ENCODE peak calls at places on chromosomes 13 and 19, in eight cellular contexts. K is body of pancreas, C is NT2/D1, O is transverse colon, W is psoas muscle, G is suprapubic skin, E is IMR-90, Q is BE2C. J is an unnamed sample.
A peak's percentile ranks its signal among the peaks of the same experiment; 100 is the strongest.

GRCh38 chr13:35995136-35995535 is 136.0 kb downstream of the DCLK1 start:
- DNase-seq in K (no peak), G (no peak), C (no peak), O (no peak), W (no peak), Q (no peak), E (no peak), J (no peak)

GRCh38 chr19:7925171-7925837 is 631 bp downstream of the CTXN1 start:
- DNase-seq in G (no peak), O (peak; percentile 77), C (no peak), W (peak; percentile 85), K (peak; percentile 62), Q (peak; percentile 93), E (peak; percentile 73), J (no peak)

GRCh38 chr13:109336730-109337129 is 449.7 kb downstream of the IRS2 start:
- DNase-seq in O (no peak), Q (no peak), W (no peak), E (peak; percentile 85), C (no peak), K (no peak), G (no peak), J (no peak)

GRCh38 chr13:101447852-101448251 is 4.6 kb upstream of the ITGBL1 start:
- DNase-seq in E (peak; percentile 51), K (no peak), Q (no peak), G (no peak), C (no peak), W (no peak), O (no peak), J (no peak)

GRCh38 chr19:289651-290538 is 1.3 kb downstream of the PLPP2 start:
- DNase-seq in C (peak; percentile 76), Q (no peak), K (peak; percentile 59), O (peak; percentile 84), G (no peak), W (peak; percentile 36), E (peak; percentile 25), J (no peak)

GRCh38 chr19:7605490-7606222 is 10.0 kb downstream of the CAMSAP3 start:
- DNase-seq in C (peak; percentile 59), K (no peak), O (no peak), W (no peak), Q (peak; percentile 93), G (no peak), E (no peak), J (no peak)

GRCh38 chr19:18461471-18461870 is 23.5 kb upstream of the ISYNA1 start:
- DNase-seq in O (no peak), G (no peak), E (no peak), W (no peak), C (no peak), Q (no peak), K (no peak), J (no peak)

GRCh38 chr19:10353793-10354391 is 14.5 kb upstream of the ICAM3 start:
- DNase-seq in Q (peak; percentile 99), G (no peak), W (peak; percentile 85), O (peak; percentile 14), K (peak; percentile 26), E (peak; percentile 17), C (peak; percentile 89), J (no peak)

GRCh38 chr13:33434676-33435075 is 149.1 kb upstream of the STARD13 start:
- DNase-seq in Q (no peak), K (no peak), G (no peak), O (no peak), W (no peak), C (no peak), E (no peak), J (no peak)

GRCh38 chr13:33194820-33195692 is 90.5 kb downstream of the STARD13 start:
- DNase-seq in E (peak; percentile 96), K (peak; percentile 69), G (no peak), W (no peak), C (no peak), O (no peak), Q (peak; percentile 79), J (peak; percentile 29)

GRCh38 chr19:38917921-38918491 is 6.0 kb upstream of the CCER2 start:
- DNase-seq in G (no peak), O (no peak), W (no peak), E (no peak), C (no peak), K (no peak), Q (peak; percentile 66), J (no peak)

GRCh38 chr19:32817913-32818476 is 51.6 kb downstream of the SLC7A9 start:
- DNase-seq in G (no peak), Q (peak; percentile 41), K (no peak), E (no peak), W (no peak), C (no peak), O (no peak), J (no peak)

GRCh38 chr19:45782162-45782623 is at the start of gene DMPK:
- DNase-seq in K (no peak), G (no peak), Q (no peak), C (no peak), O (no peak), E (no peak), W (peak; percentile 78), J (no peak)

GRCh38 chr19:32336259-32337111 is 8.9 kb upstream of the ZNF507 start:
- DNase-seq in G (no peak), O (no peak), W (no peak), C (no peak), K (no peak), Q (no peak), E (peak; percentile 59), J (no peak)

GRCh38 chr13:45331981-45332830 is 8.8 kb downstream of the TPT1 start:
- DNase-seq in O (no peak), E (peak; percentile 88), C (no peak), Q (peak; percentile 24), G (no peak), K (no peak), W (no peak), J (no peak)

GRCh38 chr13:20002766-20003165 is 44.2 kb downstream of the ZMYM2 start:
- DNase-seq in Q (no peak), E (no peak), C (no peak), K (no peak), W (no peak), G (no peak), O (no peak), J (no peak)

GRCh38 chr13:62626771-62627170 is 1211.1 kb upstream of the PCDH20 start:
- DNase-seq in E (no peak), W (no peak), K (no peak), Q (no peak), G (no peak), O (no peak), C (peak; percentile 1), J (no peak)

DNA sequence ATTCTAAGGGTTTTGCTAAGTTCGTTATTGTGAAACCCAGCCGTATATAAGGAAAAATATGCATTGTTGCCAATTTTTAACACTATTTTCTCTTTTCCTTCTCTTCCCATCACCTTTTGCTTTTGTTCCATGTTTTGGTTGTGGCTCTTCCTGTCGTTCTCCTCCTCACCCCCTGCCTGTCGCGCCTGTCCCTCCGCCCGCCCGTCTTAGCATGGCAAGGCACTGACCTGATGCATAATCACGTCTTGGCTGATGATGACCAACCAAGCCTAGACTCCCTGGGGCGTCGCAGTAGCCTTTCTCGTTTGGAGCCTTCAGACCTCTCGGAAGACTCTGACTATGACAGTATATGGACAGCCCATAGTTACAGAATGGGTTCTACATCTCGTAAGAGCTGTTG is 28.5 kb upstream of the TEX29 start:
- DNase-seq in C (no peak), W (no peak), K (no peak), G (no peak), O (no peak), E (no peak), Q (no peak), J (no peak)
- H3K36me3 ChIP-seq in C (peaks cover 57% of the 10 kb centered on the region), W (peaks cover 6% of the 10 kb centered on the region), K (no peaks in the 10 kb centered on the region), G (peaks cover 89% of the 10 kb centered on the region), O (no peaks in the 10 kb centered on the region), E (peaks cover 37% of the 10 kb centered on the region), Q (peaks cover 9% of the 10 kb centered on the region), J (peaks cover 52% of the 10 kb centered on the region)

GRCh38 chr19:52217576-52217975 is 27.7 kb downstream of the PPP2R1A start:
- DNase-seq in E (no peak), Q (no peak), W (no peak), C (no peak), O (no peak), G (peak; percentile 45), K (no peak), J (no peak)
- H3K36me3 ChIP-seq in E (peaks cover 88% of the 10 kb centered on the region), Q (peaks cover 98% of the 10 kb centered on the region), W (peaks cover 18% of the 10 kb centered on the region), C (peaks cover 97% of the 10 kb centered on the region), O (no peaks in the 10 kb centered on the region), G (peaks cover 99% of the 10 kb centered on the region), K (peaks cover 51% of the 10 kb centered on the region), J (peaks cover 94% of the 10 kb centered on the region)

DNA sequence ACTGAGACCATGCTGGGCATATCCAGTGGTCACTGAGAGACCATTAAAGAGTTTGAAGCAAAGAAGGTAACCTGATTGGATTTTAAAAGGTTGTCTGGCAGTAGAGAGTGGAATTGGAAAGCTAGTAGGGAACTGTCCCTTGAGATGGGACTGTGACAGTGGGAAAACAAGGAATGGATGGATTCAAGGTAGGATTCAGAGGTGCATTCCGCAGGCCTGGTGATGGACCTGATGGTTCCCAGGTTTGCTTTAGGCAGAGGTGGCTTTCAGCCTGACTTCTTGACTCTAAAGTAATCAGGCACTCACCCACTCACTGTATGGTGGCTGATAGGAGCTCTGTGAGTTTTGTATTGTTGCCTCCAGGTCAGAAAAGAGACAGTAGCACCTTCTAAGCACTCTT is 73.0 kb downstream of the DHRS12 start:
- DNase-seq in K (no peak), E (no peak), O (no peak), C (no peak), G (no peak), W (no peak), Q (no peak), J (no peak)
- H3K36me3 ChIP-seq in K (no peaks in the 10 kb centered on the region), E (no peaks in the 10 kb centered on the region), O (no peaks in the 10 kb centered on the region), C (no peaks in the 10 kb centered on the region), G (peaks cover 5% of the 10 kb centered on the region), W (no peaks in the 10 kb centered on the region), Q (no peaks in the 10 kb centered on the region), J (no peaks in the 10 kb centered on the region)

GRCh38 chr13:114011226-114011625 is 37.4 kb upstream of the C13orf46 start:
- DNase-seq in W (peak; percentile 23), K (no peak), G (peak; percentile 70), O (no peak), Q (no peak), E (no peak), C (no peak), J (no peak)

GRCh38 chr13:114012141-114012540 is 38.3 kb upstream of the C13orf46 start:
- DNase-seq in O (no peak), W (no peak), C (no peak), G (no peak), K (no peak), Q (no peak), E (no peak), J (no peak)

GRCh38 chr13:114013952-114014629 is 40.2 kb upstream of the C13orf46 start:
- DNase-seq in K (no peak), G (no peak), W (no peak), Q (no peak), E (no peak), O (no peak), C (no peak), J (no peak)

GRCh38 chr13:114013336-114013735 is 39.5 kb upstream of the C13orf46 start:
- DNase-seq in G (no peak), K (no peak), O (no peak), C (no peak), Q (no peak), E (no peak), W (no peak), J (no peak)

DNA sequence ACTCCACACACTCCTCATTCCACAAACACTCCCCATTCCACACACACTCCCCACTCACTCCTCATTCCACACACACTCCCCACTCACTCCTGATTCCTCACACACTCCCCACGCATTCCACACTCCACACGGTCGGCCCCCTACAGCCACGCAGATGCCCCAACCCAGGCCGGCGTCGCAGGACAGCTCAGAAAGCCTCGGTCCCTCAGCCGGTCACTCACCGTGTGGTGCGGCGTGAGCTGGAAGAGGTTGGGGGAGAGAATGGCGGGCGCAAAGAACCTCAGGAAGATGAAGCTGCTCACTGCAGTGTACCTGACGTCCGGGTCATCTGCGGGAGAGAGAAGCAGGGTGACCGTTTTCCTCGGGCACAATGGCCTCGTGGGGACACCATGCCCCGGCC is 39.0 kb upstream of the C13orf46 start:
- DNase-seq in C (no peak), O (no peak), W (no peak), G (no peak), K (no peak), Q (no peak), E (no peak), J (no peak)
- H3K36me3 ChIP-seq in C (peaks cover 60% of the 10 kb centered on the region), O (no peaks in the 10 kb centered on the region), W (no peaks in the 10 kb centered on the region), G (peaks cover 39% of the 10 kb centered on the region), K (no peaks in the 10 kb centered on the region), Q (peaks cover 45% of the 10 kb centered on the region), E (peaks cover 74% of the 10 kb centered on the region), J (peaks cover 57% of the 10 kb centered on the region)

J was measured in thoracic aorta.